ENCODE peak calls at places on chromosomes 13 and 19, in ten cellular contexts. U is GM12864, I is choroid plexus epithelial cell, Z is K562, P is GM23338, X is fibroblast of mammary gland, K is Peyer's patch, Y is left ventricle myocardium inferior, W is body of pancreas, D is cardiac muscle cell. N is an unnamed sample.

GRCh38 chr19:6039541-6040225 is 61.7 kb upstream of the RANBP3 start:
- DNase-seq in P (no peak), W (no peak), D (no peak), K (peak), I (no peak), U (no peak), Z (no peak), X (peak), Y (no peak), N (no peak)

GRCh38 chr19:8120636-8121480 is 28.5 kb downstream of the FBN3 start:
- DNase-seq in Z (no peak), K (no peak), W (no peak), I (no peak), P (peak), D (no peak), U (no peak), X (no peak), Y (no peak), N (no peak)

GRCh38 chr19:43725468-43725867 is 9.6 kb downstream of the IRGC start:
- DNase-seq in D (peak), Z (no peak), P (no peak), K (no peak), W (no peak), U (peak), Y (no peak), I (no peak), X (no peak), N (no peak)

GRCh38 chr13:51838235-51838846 is 6.6 kb downstream of the TMEM272 start:
- DNase-seq in K (no peak), U (no peak), P (no peak), Z (no peak), Y (no peak), W (no peak), X (peak), I (peak), D (peak), N (peak)

GRCh38 chr19:46911456-46911855 is 50.7 kb downstream of the ARHGAP35 start:
- DNase-seq in P (no peak), D (no peak), W (no peak), K (no peak), Y (no peak), X (no peak), U (no peak), Z (no peak), I (no peak), N (peak)

GRCh38 chr13:79432992-79433391 is 26.9 kb upstream of the RBM26 start:
- DNase-seq in P (no peak), Y (no peak), X (no peak), K (no peak), W (no peak), Z (no peak), U (no peak), D (no peak), I (no peak), N (no peak)

GRCh38 chr19:46618670-46619231 is 6.1 kb downstream of the PTGIR start:
- DNase-seq in P (no peak), Y (no peak), Z (peak), D (peak), X (peak), W (peak), K (no peak), U (peak), I (peak), N (peak)

GRCh38 chr19:53365899-53366493 is 491 bp downstream of the ZNF525 start:
- DNase-seq in D (no peak), Y (peak), Z (peak), K (no peak), U (no peak), I (no peak), W (peak), P (peak), X (no peak), N (no peak)

GRCh38 chr13:98460519-98460918 is 116.4 kb downstream of the STK24 start:
- DNase-seq in P (no peak), Z (no peak), X (no peak), K (no peak), W (no peak), U (no peak), I (no peak), Y (no peak), D (no peak), N (peak)

GRCh38 chr13:110503979-110504499 is 57.5 kb downstream of the RAB20 start:
- DNase-seq in K (peak), D (no peak), P (no peak), W (no peak), I (no peak), Y (no peak), Z (peak), U (no peak), X (no peak), N (no peak)

GRCh38 chr13:48037346-48038173 is at the start of gene NUDT15:
- DNase-seq in P (peak), W (peak), K (peak), U (peak), D (peak), X (peak), I (peak), Z (peak), Y (peak), N (peak)

GRCh38 chr13:59229401-59229800 is 934.3 kb downstream of the DIAPH3 start:
- DNase-seq in X (no peak), P (no peak), U (no peak), Z (no peak), K (no peak), Y (no peak), W (no peak), I (no peak), D (no peak), N (no peak)

DNA sequence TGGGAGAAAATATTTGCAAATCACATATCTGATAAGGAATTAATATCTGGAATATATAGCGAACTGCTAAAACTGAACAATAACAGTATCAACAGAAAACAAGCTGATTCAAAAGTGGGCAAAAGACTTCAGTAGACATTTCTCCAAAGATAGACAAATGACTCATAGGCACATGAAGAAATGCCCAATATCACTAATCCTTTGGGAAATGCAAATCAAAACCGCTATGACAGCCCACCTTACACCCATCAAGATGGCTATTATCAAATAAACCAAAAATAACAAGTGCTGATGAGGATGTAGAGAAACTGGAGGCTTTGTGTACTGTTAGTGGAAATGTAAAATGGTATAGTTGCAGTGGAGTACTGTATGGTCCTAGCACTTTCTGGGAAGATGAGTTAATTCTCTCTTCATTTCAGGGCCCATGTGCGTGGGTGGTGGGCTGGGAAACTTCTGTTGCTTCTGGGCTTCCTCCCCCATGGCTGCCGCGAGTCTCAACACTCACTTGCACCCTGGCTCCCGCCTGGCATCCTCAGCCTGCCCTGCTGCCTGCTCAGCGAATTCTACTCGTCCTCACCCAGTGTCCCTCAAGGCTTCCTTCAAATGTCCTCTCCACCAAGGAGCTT is 12.4 kb upstream of the GJA3 start:
- DNase-seq in Z (no peak), X (peak), P (no peak), U (no peak), K (no peak), W (no peak), I (no peak), D (no peak), Y (no peak), N (peak)
- H3K4me3 ChIP-seq in Z (no peak), X (no peak), P (no peak), U (no peak), K (no peak), W (no peak), I (no peak), D (no peak), Y (no peak), N (no peak)

DNA sequence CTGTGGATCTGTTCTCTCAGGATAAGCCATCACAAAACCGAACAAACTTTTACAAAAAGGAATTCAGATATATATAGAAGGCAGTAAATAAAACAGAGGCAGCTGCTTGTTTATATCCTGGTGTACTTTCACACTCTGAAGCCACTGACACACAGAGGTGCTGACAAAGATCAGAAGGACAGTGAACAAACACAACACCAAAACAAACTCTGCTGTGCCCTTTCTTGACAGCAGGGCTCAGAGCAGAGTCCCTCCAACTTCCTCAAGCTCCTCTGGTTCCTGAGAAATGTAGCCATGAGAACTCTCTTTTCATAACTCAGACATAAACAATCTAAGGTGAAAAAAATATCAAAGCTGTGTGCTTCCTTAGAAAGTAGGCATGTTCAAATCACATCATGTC is 1052.8 kb upstream of the SPRY2 start:
- DNase-seq in I (no peak), P (peak), Z (peak), Y (no peak), W (no peak), D (no peak), K (no peak), U (no peak), X (no peak), N (no peak)
- TF ChIP-seq CTCF in I (no peak), P (no peak), Z (no peak), Y (no peak), W (no peak), D (no peak), K (no peak), U (no peak), X (no peak), N (no peak)

DNA sequence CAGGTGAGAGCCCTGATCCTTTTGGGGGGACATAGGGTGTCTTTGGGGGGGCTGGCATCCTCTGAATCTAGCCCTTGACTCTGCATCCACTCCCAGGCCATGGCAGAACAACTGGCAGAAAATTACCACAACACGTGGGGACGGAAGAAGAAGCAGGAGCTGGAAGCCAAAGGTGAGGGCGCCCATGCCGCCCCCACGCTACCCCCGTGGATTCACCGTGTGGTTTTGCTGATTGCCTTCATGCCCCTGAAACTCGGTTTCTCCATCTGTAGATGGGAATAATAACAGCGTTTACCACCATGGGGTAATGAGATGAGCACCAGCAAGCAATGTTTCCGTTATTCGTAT is 72.9 kb downstream of the RYR1 start:
- DNase-seq in U (no peak), X (no peak), Z (no peak), I (no peak), Y (no peak), D (no peak), K (no peak), P (no peak), W (no peak), N (no peak)
- H3K4me3 ChIP-seq in U (no peak), X (no peak), Z (peak), I (no peak), Y (no peak), D (no peak), K (no peak), P (peak), W (no peak), N (no peak)

GRCh38 chr13:30673669-30674521 is 56.2 kb downstream of the USPL1 start:
- DNase-seq in P (peak), I (peak), W (peak), U (peak), D (peak), K (peak), Z (peak), X (peak), Y (peak), N (peak)
- TF ChIP-seq CTCF in P (peak), I (peak), W (peak), U (peak), D (peak), K (peak), Z (peak), X (no peak), Y (peak), N (peak)

N was measured in foreskin fibroblast.